ENCODE peak calls at places on chromosomes 16 and 17, in seven cellular contexts. One of them, this sample, is unnamed.

GRCh38 chr17:11331790-11332526 is 90.9 kb downstream of the SHISA6 start:
- DNase-seq in fibroblast of lung: no peak
- DNase-seq in left cardiac atrium: no peak
- DNase-seq in stimulated activated CD4-positive, alpha-beta T cell treated with anti-CD3 and anti-CD28 coated beads, Interleukin-2, amount 100 ng/mL, for 48 hours: no peak
- DNase-seq in stomach: no peak
- DNase-seq in fibroblast of pulmonary artery: no peak
- DNase-seq in brain microvascular endothelial cell: no peak
- DNase-seq in this sample: no peak

GRCh38 chr17:50636145-50636803 is 1.6 kb downstream of the ABCC3 start:
- DNase-seq in fibroblast of lung: no peak
- DNase-seq in left cardiac atrium: no peak
- DNase-seq in stimulated activated CD4-positive, alpha-beta T cell treated with anti-CD3 and anti-CD28 coated beads, Interleukin-2, amount 100 ng/mL, for 48 hours: no peak
- DNase-seq in stomach: peak
- DNase-seq in fibroblast of pulmonary artery: no peak
- DNase-seq in brain microvascular endothelial cell: no peak
- DNase-seq in this sample: no peak

GRCh38 chr17:2034157-2034556 is 4.2 kb downstream of the DPH1 start:
- DNase-seq in fibroblast of lung: peak
- DNase-seq in left cardiac atrium: no peak
- DNase-seq in stimulated activated CD4-positive, alpha-beta T cell treated with anti-CD3 and anti-CD28 coated beads, Interleukin-2, amount 100 ng/mL, for 48 hours: no peak
- DNase-seq in stomach: no peak
- DNase-seq in fibroblast of pulmonary artery: no peak
- DNase-seq in brain microvascular endothelial cell: no peak
- DNase-seq in this sample: no peak

GRCh38 chr17:78920528-78920927 is 4.7 kb downstream of the TIMP2 start:
- DNase-seq in fibroblast of lung: no peak
- DNase-seq in left cardiac atrium: no peak
- DNase-seq in stimulated activated CD4-positive, alpha-beta T cell treated with anti-CD3 and anti-CD28 coated beads, Interleukin-2, amount 100 ng/mL, for 48 hours: no peak
- DNase-seq in stomach: no peak
- DNase-seq in fibroblast of pulmonary artery: no peak
- DNase-seq in brain microvascular endothelial cell: no peak
- DNase-seq in this sample: no peak

GRCh38 chr17:6070895-6071511 is 824 bp downstream of the WSCD1 start:
- DNase-seq in fibroblast of lung: no peak
- DNase-seq in left cardiac atrium: no peak
- DNase-seq in stimulated activated CD4-positive, alpha-beta T cell treated with anti-CD3 and anti-CD28 coated beads, Interleukin-2, amount 100 ng/mL, for 48 hours: no peak
- DNase-seq in stomach: no peak
- DNase-seq in fibroblast of pulmonary artery: no peak
- DNase-seq in brain microvascular endothelial cell: no peak
- DNase-seq in this sample: no peak

GRCh38 chr17:50893183-50893993 is 27.2 kb upstream of the TOB1 start:
- DNase-seq in fibroblast of lung: peak
- DNase-seq in left cardiac atrium: no peak
- DNase-seq in stimulated activated CD4-positive, alpha-beta T cell treated with anti-CD3 and anti-CD28 coated beads, Interleukin-2, amount 100 ng/mL, for 48 hours: no peak
- DNase-seq in stomach: no peak
- DNase-seq in fibroblast of pulmonary artery: peak
- DNase-seq in brain microvascular endothelial cell: no peak
- DNase-seq in this sample: no peak

GRCh38 chr17:28347261-28347891 is 10.0 kb downstream of the POLDIP2 start:
- DNase-seq in fibroblast of lung: peak
- DNase-seq in left cardiac atrium: no peak
- DNase-seq in stimulated activated CD4-positive, alpha-beta T cell treated with anti-CD3 and anti-CD28 coated beads, Interleukin-2, amount 100 ng/mL, for 48 hours: no peak
- DNase-seq in stomach: peak
- DNase-seq in fibroblast of pulmonary artery: peak
- DNase-seq in brain microvascular endothelial cell: peak
- DNase-seq in this sample: no peak

GRCh38 chr16:9393601-9394000 is 302.2 kb downstream of the HAPSTR1 start:
- DNase-seq in fibroblast of lung: no peak
- DNase-seq in left cardiac atrium: no peak
- DNase-seq in stimulated activated CD4-positive, alpha-beta T cell treated with anti-CD3 and anti-CD28 coated beads, Interleukin-2, amount 100 ng/mL, for 48 hours: no peak
- DNase-seq in stomach: no peak
- DNase-seq in fibroblast of pulmonary artery: no peak
- DNase-seq in brain microvascular endothelial cell: no peak
- DNase-seq in this sample: no peak

GRCh38 chr17:34981538-34982241 is 1.4 kb downstream of the LIG3 start:
- DNase-seq in fibroblast of lung: peak
- DNase-seq in left cardiac atrium: no peak
- DNase-seq in stimulated activated CD4-positive, alpha-beta T cell treated with anti-CD3 and anti-CD28 coated beads, Interleukin-2, amount 100 ng/mL, for 48 hours: no peak
- DNase-seq in stomach: no peak
- DNase-seq in fibroblast of pulmonary artery: peak
- DNase-seq in brain microvascular endothelial cell: no peak
- DNase-seq in this sample: no peak

GRCh38 chr17:9427460-9428315 is 147.9 kb downstream of the STX8 start:
- DNase-seq in fibroblast of lung: no peak
- DNase-seq in left cardiac atrium: no peak
- DNase-seq in stimulated activated CD4-positive, alpha-beta T cell treated with anti-CD3 and anti-CD28 coated beads, Interleukin-2, amount 100 ng/mL, for 48 hours: no peak
- DNase-seq in stomach: no peak
- DNase-seq in fibroblast of pulmonary artery: no peak
- DNase-seq in brain microvascular endothelial cell: no peak
- DNase-seq in this sample: no peak

GRCh38 chr16:57957396-57958392 is 13.2 kb downstream of the CNGB1 start:
- DNase-seq in fibroblast of lung: no peak
- DNase-seq in left cardiac atrium: no peak
- DNase-seq in stimulated activated CD4-positive, alpha-beta T cell treated with anti-CD3 and anti-CD28 coated beads, Interleukin-2, amount 100 ng/mL, for 48 hours: no peak
- DNase-seq in stomach: no peak
- DNase-seq in fibroblast of pulmonary artery: no peak
- DNase-seq in brain microvascular endothelial cell: no peak
- DNase-seq in this sample: no peak

GRCh38 chr16:6104423-6104822 is 1006.8 kb upstream of the EEF2KMT start:
- DNase-seq in fibroblast of lung: peak
- DNase-seq in left cardiac atrium: no peak
- DNase-seq in stimulated activated CD4-positive, alpha-beta T cell treated with anti-CD3 and anti-CD28 coated beads, Interleukin-2, amount 100 ng/mL, for 48 hours: no peak
- DNase-seq in stomach: no peak
- DNase-seq in fibroblast of pulmonary artery: no peak
- DNase-seq in brain microvascular endothelial cell: no peak
- DNase-seq in this sample: no peak

GRCh38 chr17:19645608-19646250 is 2.8 kb upstream of the ALDH3A2 start:
- DNase-seq in fibroblast of lung: peak
- DNase-seq in left cardiac atrium: no peak
- DNase-seq in stimulated activated CD4-positive, alpha-beta T cell treated with anti-CD3 and anti-CD28 coated beads, Interleukin-2, amount 100 ng/mL, for 48 hours: peak
- DNase-seq in stomach: no peak
- DNase-seq in fibroblast of pulmonary artery: peak
- DNase-seq in brain microvascular endothelial cell: peak
- DNase-seq in this sample: peak

GRCh38 chr17:65967372-65967771 is 224.6 kb downstream of the CEP112 start:
- DNase-seq in fibroblast of lung: no peak
- DNase-seq in left cardiac atrium: no peak
- DNase-seq in stimulated activated CD4-positive, alpha-beta T cell treated with anti-CD3 and anti-CD28 coated beads, Interleukin-2, amount 100 ng/mL, for 48 hours: no peak
- DNase-seq in stomach: no peak
- DNase-seq in fibroblast of pulmonary artery: no peak
- DNase-seq in brain microvascular endothelial cell: no peak
- DNase-seq in this sample: no peak

GRCh38 chr16:89898201-89898967 is 20.3 kb upstream of the MC1R start:
- DNase-seq in fibroblast of lung: no peak
- DNase-seq in left cardiac atrium: no peak
- DNase-seq in stimulated activated CD4-positive, alpha-beta T cell treated with anti-CD3 and anti-CD28 coated beads, Interleukin-2, amount 100 ng/mL, for 48 hours: no peak
- DNase-seq in stomach: no peak
- DNase-seq in fibroblast of pulmonary artery: no peak
- DNase-seq in brain microvascular endothelial cell: no peak
- DNase-seq in this sample: no peak

GRCh38 chr17:41614098-41614497 is 1.5 kb upstream of the KRT16 start:
- DNase-seq in fibroblast of lung: no peak
- DNase-seq in left cardiac atrium: no peak
- DNase-seq in stimulated activated CD4-positive, alpha-beta T cell treated with anti-CD3 and anti-CD28 coated beads, Interleukin-2, amount 100 ng/mL, for 48 hours: no peak
- DNase-seq in stomach: no peak
- DNase-seq in fibroblast of pulmonary artery: no peak
- DNase-seq in brain microvascular endothelial cell: no peak
- DNase-seq in this sample: no peak

GRCh38 chr16:57167951-57168350 is 17.9 kb downstream of the PSME3IP1 start:
- DNase-seq in fibroblast of lung: peak
- DNase-seq in left cardiac atrium: no peak
- DNase-seq in stimulated activated CD4-positive, alpha-beta T cell treated with anti-CD3 and anti-CD28 coated beads, Interleukin-2, amount 100 ng/mL, for 48 hours: no peak
- DNase-seq in stomach: no peak
- DNase-seq in fibroblast of pulmonary artery: peak
- DNase-seq in brain microvascular endothelial cell: peak
- DNase-seq in this sample: no peak

GRCh38 chr16:67528870-67529638 is 425 bp downstream of the RIPOR1 start:
- DNase-seq in fibroblast of lung: peak
- DNase-seq in left cardiac atrium: peak
- DNase-seq in stimulated activated CD4-positive, alpha-beta T cell treated with anti-CD3 and anti-CD28 coated beads, Interleukin-2, amount 100 ng/mL, for 48 hours: no peak
- DNase-seq in stomach: no peak
- DNase-seq in fibroblast of pulmonary artery: peak
- DNase-seq in brain microvascular endothelial cell: no peak
- DNase-seq in this sample: no peak

GRCh38 chr17:29948460-29949185 is 7.2 kb downstream of the EFCAB5 start:
- DNase-seq in fibroblast of lung: no peak
- DNase-seq in left cardiac atrium: no peak
- DNase-seq in stimulated activated CD4-positive, alpha-beta T cell treated with anti-CD3 and anti-CD28 coated beads, Interleukin-2, amount 100 ng/mL, for 48 hours: no peak
- DNase-seq in stomach: no peak
- DNase-seq in fibroblast of pulmonary artery: no peak
- DNase-seq in brain microvascular endothelial cell: no peak
- DNase-seq in this sample: no peak

This sample was measured in GM12892.